ENCODE peak calls at places on chromosomes 11 and 22, in five cellular contexts. K is HepG2, C is HCT116, T is K562, N is H1. W is an unnamed sample.
A peak's percentile ranks its signal among the peaks of the same experiment; 100 is the strongest.

GRCh38 chr11:97729546-97730272 is 1291.0 kb upstream of the CNTN5 start:
- DNase-seq in K (no peak), C (no peak), T (no peak), N (no peak), W (no peak)

GRCh38 chr11:14411818-14412217 is 52.8 kb upstream of the RRAS2 start:
- DNase-seq in K (no peak), C (no peak), T (no peak), N (no peak), W (no peak)

GRCh38 chr11:65793144-65793581 is 6.3 kb downstream of the OVOL1 start:
- DNase-seq in K (no peak), C (no peak), T (no peak), N (no peak), W (no peak)

GRCh38 chr11:4580124-4580523 is 1.4 kb upstream of the OR52I2 start:
- DNase-seq in K (no peak), C (no peak), T (no peak), N (no peak), W (no peak)

GRCh38 chr11:11072067-11072466 is 214.2 kb upstream of the ZBED5 start:
- DNase-seq in K (no peak), C (no peak), T (no peak), N (no peak), W (no peak)

GRCh38 chr11:763073-763463 is 14.2 kb downstream of the GATD1 start:
- DNase-seq in K (no peak), C (no peak), T (peak; percentile 69), N (no peak), W (no peak)

GRCh38 chr22:22746963-22747933 is 102.8 kb downstream of the GGTLC2 start:
- DNase-seq in K (no peak), C (no peak), T (no peak), N (no peak), W (no peak)

GRCh38 chr11:114236829-114237228 is 59.4 kb upstream of the NNMT start:
- DNase-seq in K (no peak), C (no peak), T (no peak), N (no peak), W (no peak)

GRCh38 chr11:108774037-108774436 is 109.2 kb downstream of the DDX10 start:
- DNase-seq in K (no peak), C (no peak), T (no peak), N (no peak), W (no peak)

GRCh38 chr11:14904745-14905103 is 12.7 kb upstream of the CYP2R1 start:
- DNase-seq in K (no peak), C (no peak), T (peak; percentile 11), N (peak; percentile 96), W (no peak)

GRCh38 chr11:11025087-11025486 is 167.2 kb upstream of the ZBED5 start:
- DNase-seq in K (no peak), C (no peak), T (no peak), N (no peak), W (no peak)

GRCh38 chr22:30221121-30221992 is 25.2 kb downstream of the LIF start:
- DNase-seq in K (no peak), C (no peak), T (no peak), N (no peak), W (no peak)

GRCh38 chr11:64870176-64870892 is 8.1 kb downstream of the EHD1 start:
- DNase-seq in K (peak; percentile 74), C (no peak), T (peak; percentile 85), N (no peak), W (no peak)

GRCh38 chr11:106162190-106162589 is 84.7 kb downstream of the AASDHPPT start:
- DNase-seq in K (no peak), C (no peak), T (no peak), N (no peak), W (no peak)

GRCh38 chr11:23406131-23406819 is 546.0 kb upstream of the CCDC179 start:
- DNase-seq in K (no peak), C (no peak), T (no peak), N (no peak), W (peak; percentile 9)

GRCh38 chr22:44024288-44024908 is at the start of gene PARVB:
- DNase-seq in K (no peak), C (no peak), T (peak; percentile 70), N (peak; percentile 53), W (no peak)

GRCh38 chr11:27912916-27913315 is 195.0 kb downstream of the KIF18A start:
- DNase-seq in K (no peak), C (no peak), T (no peak), N (no peak), W (no peak)

GRCh38 chr11:83713701-83714100 is 427.5 kb upstream of the CCDC90B start:
- DNase-seq in K (no peak), C (no peak), T (no peak), N (no peak), W (no peak)

GRCh38 chr11:33912405-33913361 is 20.8 kb upstream of the LMO2 start:
- DNase-seq in K (no peak), C (peak; percentile 10), T (peak; percentile 76), N (no peak), W (no peak)

GRCh38 chr11:104573431-104573830 is 324.8 kb downstream of the CASP12 start:
- DNase-seq in K (no peak), C (no peak), T (no peak), N (no peak), W (no peak)
- TF ChIP-seq YY1 in K (no peak), C (no peak), T (no peak), N (no peak), W (no peak)

GRCh38 chr11:59552844-59553243 is 41.5 kb downstream of the OR4D9 start:
- DNase-seq in K (no peak), C (no peak), T (no peak), N (no peak), W (no peak)

GRCh38 chr11:59551651-59552521 is 40.5 kb downstream of the OR4D9 start:
- DNase-seq in K (peak; percentile 42), C (peak; percentile 55), T (no peak), N (no peak), W (no peak)

GRCh38 chr11:59548309-59548656 is 36.9 kb downstream of the OR4D9 start:
- DNase-seq in K (no peak), C (no peak), T (no peak), N (no peak), W (no peak)

GRCh38 chr11:59550842-59551650 is 39.7 kb downstream of the OR4D9 start:
- DNase-seq in K (peak; percentile 89), C (peak; percentile 91), T (no peak), N (peak; percentile 86), W (peak; percentile 89)

DNA sequence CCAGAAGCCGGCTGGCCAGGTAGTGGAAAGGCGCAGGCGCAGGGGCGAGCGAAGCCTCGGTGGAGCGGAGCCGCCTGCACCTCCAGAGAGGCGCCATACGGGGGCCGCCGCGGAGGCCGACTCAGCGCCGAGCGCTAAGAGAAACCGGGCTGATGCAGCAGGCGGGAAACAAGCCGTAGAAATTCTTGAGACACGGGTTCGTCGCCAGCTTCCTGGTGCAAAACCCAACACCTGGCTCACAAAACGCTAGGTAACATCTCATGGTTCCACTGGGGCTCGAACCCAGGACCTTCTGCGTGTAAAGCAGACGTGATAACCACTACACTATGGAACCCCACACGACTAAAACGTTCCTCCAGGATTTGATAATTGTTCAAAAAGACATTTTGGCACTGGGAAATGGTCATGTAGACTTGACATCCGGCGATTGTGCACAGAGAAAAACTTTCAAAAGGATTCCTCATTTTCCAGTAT is 39.1 kb downstream of the OR4D9 start:
- DNase-seq in K (peak; percentile 94), C (peak; percentile 96), T (peak; percentile 74), N (peak; percentile 95), W (peak; percentile 95)
- H3K4me3 ChIP-seq in K (peak overlapping the region; percentile 72), C (peak overlapping the region; percentile 8), T (peak overlapping the region; percentile 57), N (peak overlapping the region; percentile 68), W (peak overlapping the region; percentile 51)

DNA sequence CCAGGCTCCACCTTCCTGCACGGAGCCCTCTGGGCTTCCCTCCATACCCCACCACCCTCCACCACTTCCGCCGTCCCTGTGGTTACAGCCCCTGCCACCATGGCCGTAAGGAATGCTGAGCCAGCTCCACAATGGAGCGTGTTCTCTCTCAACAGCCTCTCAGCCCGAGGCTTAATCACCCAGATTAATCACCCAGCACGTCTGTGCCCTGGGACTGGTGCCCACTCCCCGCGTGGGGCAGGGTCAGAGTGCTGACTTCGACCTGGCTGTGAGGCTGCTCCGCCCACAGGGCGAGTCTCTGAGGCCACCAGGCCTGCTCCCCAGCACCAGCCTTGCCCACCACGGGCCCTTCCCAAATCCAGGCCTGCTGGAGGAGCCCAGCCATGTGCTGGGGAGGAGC is 4.0 kb upstream of the TH start:
- DNase-seq in K (no peak), C (no peak), T (no peak), N (no peak), W (no peak)
- TF ChIP-seq YY1 in K (no peak), C (no peak), T (no peak), N (no peak), W (no peak)

GRCh38 chr11:102046841-102047240 is 396 bp upstream of the CFAP300 start:
- DNase-seq in K (no peak), C (no peak), T (no peak), N (no peak), W (no peak)
- H3K4me3 ChIP-seq in K (no peak overlapping the region), C (no peak overlapping the region), T (no peak overlapping the region), N (peak overlapping the region; percentile 50), W (no peak overlapping the region)

GRCh38 chr11:35662061-35662648 is 420 bp upstream of the TRIM44 start:
- DNase-seq in K (peak; percentile 92), C (no peak), T (no peak), N (no peak), W (no peak)

GRCh38 chr11:35667257-35667656 is 4.7 kb downstream of the TRIM44 start:
- DNase-seq in K (peak; percentile 9), C (no peak), T (no peak), N (no peak), W (no peak)

GRCh38 chr11:35663408-35663702 is 780 bp downstream of the TRIM44 start:
- DNase-seq in K (no peak), C (no peak), T (no peak), N (no peak), W (no peak)

GRCh38 chr11:35662649-35663407 is at the start of gene TRIM44:
- DNase-seq in K (peak; percentile 59), C (peak; percentile 37), T (peak; percentile 85), N (peak; percentile 82), W (peak; percentile 22)

GRCh38 chr11:35664977-35665441 is 2.4 kb downstream of the TRIM44 start:
- DNase-seq in K (no peak), C (no peak), T (no peak), N (no peak), W (no peak)
- TF ChIP-seq YY1 in K (no peak), C (no peak), T (no peak), N (no peak), W (no peak)